ENCODE peak calls at places on chromosome 9, in eight cellular contexts. I is tibial nerve; P is astrocyte of the spinal cord; S is fibroblast of pulmonary artery; D is BJ; O is fibroblast of mammary gland; A is CD4-positive, alpha-beta T cell; J is progenitor cell of endocrine pancreas. Z is an unnamed sample.

GRCh38 chr9:135218331-135219225 is 131.1 kb downstream of the OLFM1 start:
- DNase-seq in S (no peak), I (no peak), J (no peak), O (no peak), A (no peak), D (no peak), P (no peak), Z (no peak)

GRCh38 chr9:14618851-14619250 is 74.4 kb downstream of the ZDHHC21 start:
- DNase-seq in S (no peak), I (no peak), O (no peak), J (no peak), A (no peak), D (no peak), P (no peak), Z (no peak)

GRCh38 chr9:124009835-124010226 is 1.7 kb upstream of the LHX2 start:
- DNase-seq in I (no peak), S (no peak), J (no peak), O (no peak), P (no peak), A (no peak), D (no peak), Z (no peak)

GRCh38 chr9:16385590-16386578 is 484.6 kb downstream of the BNC2 start:
- DNase-seq in D (no peak), S (peak; percentile 74), J (no peak), P (peak; percentile 63), A (no peak), O (peak; percentile 93), I (no peak), Z (no peak)

GRCh38 chr9:36721846-36722588 is 149.3 kb downstream of the MELK start:
- DNase-seq in I (peak; percentile 22), D (no peak), P (no peak), A (no peak), J (no peak), S (peak; percentile 22), O (no peak), Z (no peak)

GRCh38 chr9:121204611-121205010 is 2.9 kb upstream of the RAB14 start:
- DNase-seq in D (no peak), P (no peak), O (no peak), S (no peak), A (no peak), I (no peak), J (no peak), Z (no peak)

GRCh38 chr9:109101810-109102209 is 17.9 kb downstream of the TMEM245 start:
- DNase-seq in D (no peak), S (peak; percentile 84), O (peak; percentile 80), J (no peak), P (peak; percentile 91), I (no peak), A (no peak), Z (no peak)

GRCh38 chr9:120892748-120893584 is 16.0 kb upstream of the PHF19 start:
- DNase-seq in A (peak; percentile 50), P (peak; percentile 88), O (peak; percentile 87), I (no peak), S (peak; percentile 80), D (peak; percentile 56), J (no peak), Z (no peak)

GRCh38 chr9:133369923-133370322 is 5.9 kb downstream of the SURF4 start:
- DNase-seq in S (no peak), A (no peak), O (no peak), I (no peak), D (no peak), J (no peak), P (no peak), Z (no peak)

GRCh38 chr9:77457916-77458592 is 190.1 kb downstream of the GNA14 start:
- DNase-seq in S (peak; percentile 74), P (peak; percentile 72), O (peak; percentile 72), I (peak; percentile 39), A (peak; percentile 40), J (peak; percentile 45), D (peak; percentile 73), Z (no peak)

GRCh38 chr9:36286388-36286787 is 28.1 kb upstream of the GNE start:
- DNase-seq in D (no peak), J (no peak), P (no peak), A (no peak), O (no peak), I (no peak), S (no peak), Z (no peak)

GRCh38 chr9:77751341-77752091 is 103.4 kb upstream of the GNA14 start:
- DNase-seq in P (peak; percentile 87), O (peak; percentile 79), A (no peak), D (peak; percentile 80), I (no peak), J (no peak), S (peak; percentile 86), Z (no peak)

GRCh38 chr9:123933401-123933800 is 3.5 kb upstream of the DENND1A start:
- DNase-seq in O (peak; percentile 84), D (no peak), I (no peak), P (peak; percentile 49), S (peak; percentile 86), J (no peak), A (no peak), Z (no peak)

GRCh38 chr9:79015951-79016350 is 555.8 kb upstream of the TLE4 start:
- DNase-seq in P (no peak), S (no peak), A (no peak), I (no peak), J (no peak), D (no peak), O (no peak), Z (no peak)
- TF ChIP-seq CTCF in P (no peak), S (no peak), A (no peak), I (no peak), J (no peak), D (no peak), O (no peak), Z (no peak)

GRCh38 chr9:98150164-98150563 is 31.1 kb upstream of the TRIM14 start:
- DNase-seq in A (no peak), O (no peak), P (no peak), D (no peak), S (no peak), I (no peak), J (no peak), Z (no peak)
- TF ChIP-seq CTCF in A (no peak), O (no peak), P (no peak), D (no peak), S (no peak), I (no peak), J (no peak), Z (no peak)

GRCh38 chr9:97440160-97440559 is 28.3 kb downstream of the TDRD7 start:
- DNase-seq in D (no peak), S (no peak), J (no peak), A (no peak), O (no peak), I (no peak), P (no peak), Z (no peak)

GRCh38 chr9:97431549-97432143 is 19.8 kb downstream of the TDRD7 start:
- DNase-seq in D (no peak), O (no peak), A (no peak), S (no peak), P (no peak), J (no peak), I (no peak), Z (no peak)

GRCh38 chr9:97441729-97442128 is 29.8 kb downstream of the TDRD7 start:
- DNase-seq in P (no peak), J (no peak), I (no peak), D (no peak), S (peak; percentile 38), A (no peak), O (no peak), Z (no peak)

GRCh38 chr9:97438666-97439065 is 26.8 kb downstream of the TDRD7 start:
- DNase-seq in P (no peak), O (peak; percentile 22), A (no peak), D (no peak), I (no peak), J (no peak), S (peak; percentile 58), Z (no peak)

GRCh38 chr9:97437151-97437550 is 25.3 kb downstream of the TDRD7 start:
- DNase-seq in P (no peak), D (no peak), I (no peak), J (no peak), A (no peak), S (no peak), O (peak; percentile 17), Z (no peak)
- TF ChIP-seq CTCF in P (no peak), D (no peak), I (no peak), J (no peak), A (no peak), S (no peak), O (no peak), Z (no peak)

GRCh38 chr9:96686638-96687335 is 31.7 kb upstream of the PRXL2C start:
- DNase-seq in S (peak; percentile 76), D (peak; percentile 22), I (peak; percentile 52), P (peak; percentile 78), A (peak; percentile 68), J (peak; percentile 55), O (peak; percentile 77), Z (peak; percentile 42)
- TF ChIP-seq CTCF in S (peak; percentile 64), D (peak; percentile 78), I (peak; percentile 61), P (peak; percentile 76), A (peak; percentile 40), J (peak; percentile 66), O (peak; percentile 66), Z (no peak)

DNA sequence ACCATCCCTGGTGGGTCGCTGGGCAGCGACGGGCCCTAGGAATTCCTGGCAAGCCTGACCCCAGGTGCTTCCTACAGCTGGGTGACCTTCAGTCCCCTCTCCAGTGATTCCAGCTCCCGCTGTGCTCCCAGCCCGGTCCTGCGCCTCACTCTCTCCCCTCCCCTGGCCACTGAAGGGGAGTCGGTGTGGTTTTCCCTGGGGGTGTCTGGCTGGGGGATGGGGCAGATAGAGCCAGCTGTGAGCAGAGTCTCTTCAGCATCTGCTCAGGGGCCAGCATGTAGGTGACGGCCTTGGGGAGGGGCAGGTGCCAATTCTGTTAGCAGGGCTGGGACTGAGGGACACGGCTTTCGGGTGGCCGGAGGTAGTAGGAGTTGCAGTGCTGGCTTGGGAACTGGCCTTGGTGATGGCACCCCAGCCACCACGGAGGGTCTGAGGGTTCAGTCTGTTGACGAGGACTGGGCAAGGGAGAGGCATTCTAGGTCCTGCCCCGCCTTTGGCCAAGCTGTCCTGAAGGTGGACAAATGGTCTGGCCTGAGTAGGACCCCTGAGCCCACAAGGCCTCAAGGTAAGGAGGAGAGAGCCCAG is 3.2 kb downstream of the GPSM1 start:
- DNase-seq in S (no peak), D (no peak), O (no peak), P (no peak), A (no peak), I (no peak), J (no peak), Z (no peak)
- TF ChIP-seq CTCF in S (no peak), D (no peak), O (no peak), P (no peak), A (no peak), I (no peak), J (no peak), Z (no peak)

DNA sequence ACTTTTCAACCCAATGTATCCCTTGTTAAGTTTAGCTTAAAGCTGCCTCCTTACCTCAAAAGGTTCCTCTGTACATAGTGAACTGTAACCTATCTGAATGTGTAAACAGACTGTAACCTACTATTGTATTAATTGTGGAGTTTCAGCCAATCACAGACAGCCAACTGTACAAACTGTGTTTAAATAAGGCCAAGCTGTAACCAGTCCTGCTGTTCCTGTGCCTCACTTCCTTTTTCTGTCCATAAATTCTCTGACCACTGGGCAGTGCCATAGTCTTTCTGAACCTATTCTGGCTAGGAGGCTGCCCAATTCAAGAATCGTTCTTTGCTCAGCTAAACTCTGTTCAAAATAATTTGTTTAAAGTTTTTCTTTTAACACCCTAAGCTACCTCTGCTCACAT is 74.7 kb upstream of the DAPK1 start:
- DNase-seq in J (no peak), O (no peak), D (no peak), S (peak; percentile 16), P (no peak), I (no peak), A (no peak), Z (no peak)
- TF ChIP-seq CTCF in J (no peak), O (no peak), D (no peak), S (no peak), P (no peak), I (no peak), A (no peak), Z (no peak)